ENCODE peak calls at places on chromosomes 5 and 9, in four cellular contexts. J, Q, O and X are unnamed samples.

GRCh38 chr9:112971415-112971814 is 40.6 kb downstream of the ZNF883 start:
- DNase-seq in J (peak), Q (no peak), O (no peak), X (no peak)

GRCh38 chr9:89579741-89580395 is 24.9 kb upstream of the GADD45G start:
- DNase-seq in J (no peak), Q (no peak), O (peak), X (no peak)

GRCh38 chr9:33233659-33234335 is 6.2 kb upstream of the SPINK4 start:
- DNase-seq in J (peak), Q (no peak), O (no peak), X (no peak)

GRCh38 chr9:89916001-89916635 is 311.3 kb downstream of the GADD45G start:
- DNase-seq in J (no peak), Q (no peak), O (no peak), X (no peak)

GRCh38 chr9:116450378-116451139 is 236.5 kb upstream of the TRIM32 start:
- DNase-seq in J (peak), Q (no peak), O (no peak), X (no peak)

GRCh38 chr9:75455444-75455921 is 367.2 kb downstream of the OSTF1 start:
- DNase-seq in J (peak), Q (no peak), O (no peak), X (no peak)

GRCh38 chr5:147037517-147038205 is 159.1 kb upstream of the PPP2R2B start:
- DNase-seq in J (peak), Q (no peak), O (no peak), X (no peak)

GRCh38 chr5:107812570-107813141 is 141.9 kb upstream of the EFNA5 start:
- DNase-seq in J (peak), Q (no peak), O (no peak), X (no peak)

GRCh38 chr5:177546262-177546741 is 8.1 kb downstream of the FAM193B start:
- DNase-seq in J (peak), Q (no peak), O (no peak), X (no peak)

GRCh38 chr5:163401271-163401670 is 36.1 kb upstream of the CCNG1 start:
- DNase-seq in J (no peak), Q (no peak), O (no peak), X (no peak)

GRCh38 chr9:132190966-132191365 is 29.1 kb downstream of the NTNG2 start:
- DNase-seq in J (no peak), Q (no peak), O (no peak), X (no peak)

GRCh38 chr9:126690431-126691051 is 76.8 kb downstream of the LMX1B start:
- DNase-seq in J (peak), Q (peak), O (peak), X (peak)

GRCh38 chr5:132070460-132071337 is 2.9 kb upstream of the CSF2 start:
- DNase-seq in J (peak), Q (no peak), O (no peak), X (no peak)

GRCh38 chr5:139383993-139384590 is 995 bp upstream of the SLC23A1 start:
- DNase-seq in J (no peak), Q (no peak), O (no peak), X (no peak)

GRCh38 chr5:112668016-112668415 is 69.7 kb upstream of the APC start:
- DNase-seq in J (no peak), Q (no peak), O (no peak), X (no peak)

GRCh38 chr9:85117831-85118230 is 448.3 kb downstream of the NTRK2 start:
- DNase-seq in J (no peak), Q (no peak), O (no peak), X (no peak)

GRCh38 chr5:135678640-135679268 is 100.0 kb upstream of the CXCL14 start:
- DNase-seq in J (no peak), Q (no peak), O (no peak), X (no peak)

GRCh38 chr9:111036068-111036789 is 2.0 kb downstream of the LPAR1 start:
- DNase-seq in J (peak), Q (no peak), O (no peak), X (no peak)

GRCh38 chr5:148486456-148486855 is 102.7 kb downstream of the FBXO38 start:
- DNase-seq in J (no peak), Q (no peak), O (no peak), X (no peak)

GRCh38 chr9:33430942-33431341 is 16.5 kb downstream of the AQP3 start:
- DNase-seq in J (no peak), Q (no peak), O (no peak), X (no peak)

GRCh38 chr9:19583890-19584289 is 175.1 kb downstream of the ACER2 start:
- DNase-seq in J (no peak), Q (no peak), O (no peak), X (no peak)